ENCODE peak calls at places on chromosomes 13 and 19, in five cellular contexts. J is AG04449, X is right atrium auricular region, N is mesothelial cell of epicardium, S is psoas muscle. A is an unnamed sample.

GRCh38 chr13:55613429-55614187 is 1527.1 kb upstream of the PRR20A start:
- DNase-seq in J (no peak), X (no peak), N (no peak), S (no peak), A (no peak)

GRCh38 chr13:48600374-48601364 is 53.1 kb upstream of the CYSLTR2 start:
- DNase-seq in J (no peak), X (no peak), N (no peak), S (no peak), A (no peak)

GRCh38 chr19:13951799-13952153 is 533 bp upstream of the DCAF15 start:
- DNase-seq in J (no peak), X (no peak), N (no peak), S (no peak), A (no peak)

GRCh38 chr13:105159794-105160193 is 1375.7 kb downstream of the EFNB2 start:
- DNase-seq in J (no peak), X (no peak), N (no peak), S (no peak), A (no peak)

GRCh38 chr13:51221674-51222509 is at the start of gene FAM124A:
- DNase-seq in J (no peak), X (no peak), N (peak; percentile 40), S (peak; percentile 59), A (peak; percentile 54)

GRCh38 chr13:109500146-109500773 is 286.1 kb downstream of the IRS2 start:
- DNase-seq in J (no peak), X (no peak), N (no peak), S (no peak), A (no peak)

GRCh38 chr13:22801402-22802003 is 379.3 kb upstream of the SGCG start:
- DNase-seq in J (no peak), X (no peak), N (no peak), S (no peak), A (no peak)

GRCh38 chr19:55703790-55704215 is 28.8 kb downstream of the EPN1 start:
- DNase-seq in J (no peak), X (no peak), N (no peak), S (no peak), A (no peak)

GRCh38 chr19:9958451-9958850 is 22.1 kb upstream of the OLFM2 start:
- DNase-seq in J (peak; percentile 84), X (no peak), N (no peak), S (no peak), A (no peak)

GRCh38 chr19:1813197-1813836 is 1.2 kb upstream of the ATP8B3 start:
- DNase-seq in J (no peak), X (no peak), N (no peak), S (no peak), A (no peak)

GRCh38 chr19:46015961-46016425 is 6.9 kb downstream of the PGLYRP1 start:
- DNase-seq in J (no peak), X (no peak), N (no peak), S (no peak), A (no peak)

GRCh38 chr19:48715681-48716171 is 3.8 kb downstream of the MAMSTR start:
- DNase-seq in J (no peak), X (no peak), N (no peak), S (peak; percentile 70), A (no peak)

GRCh38 chr19:35264281-35265125 is 4.3 kb upstream of the USF2 start:
- DNase-seq in J (no peak), X (no peak), N (no peak), S (peak; percentile 50), A (no peak)

GRCh38 chr13:20969182-20969581 is 66.6 kb upstream of the XPO4 start:
- DNase-seq in J (no peak), X (no peak), N (no peak), S (no peak), A (no peak)

GRCh38 chr13:31469377-31469776 is 269.6 kb downstream of the B3GLCT start:
- DNase-seq in J (no peak), X (no peak), N (no peak), S (no peak), A (no peak)

GRCh38 chr19:41531438-41532311 is 44.3 kb upstream of the CEACAM21 start:
- DNase-seq in J (no peak), X (peak; percentile 89), N (no peak), S (peak; percentile 81), A (no peak)

GRCh38 chr19:43784981-43785808 is 4.4 kb upstream of the KCNN4 start:
- DNase-seq in J (no peak), X (peak; percentile 71), N (no peak), S (no peak), A (peak; percentile 27)

GRCh38 chr13:94431987-94432386 is 47.5 kb downstream of the DCT start:
- DNase-seq in J (no peak), X (no peak), N (no peak), S (no peak), A (no peak)

GRCh38 chr13:24875566-24875965 is 111.6 kb downstream of the RNF17 start:
- DNase-seq in J (no peak), X (no peak), N (no peak), S (no peak), A (no peak)

GRCh38 chr19:10368101-10368803 is 12.1 kb downstream of the TYK2 start:
- DNase-seq in J (no peak), X (no peak), N (no peak), S (no peak), A (no peak)

GRCh38 chr19:28943651-28944050 is 269.3 kb downstream of the UQCRFS1 start:
- DNase-seq in J (no peak), X (no peak), N (no peak), S (no peak), A (no peak)

GRCh38 chr13:107576430-107576829 is 638.9 kb downstream of the LIG4 start:
- DNase-seq in J (no peak), X (no peak), N (no peak), S (no peak), A (no peak)

GRCh38 chr13:102935896-102936321 is 90.1 kb downstream of the ERCC5 start:
- DNase-seq in J (no peak), X (no peak), N (no peak), S (no peak), A (no peak)

GRCh38 chr19:4388171-4389063 is 11.9 kb downstream of the SH3GL1 start:
- DNase-seq in J (no peak), X (no peak), N (no peak), S (peak; percentile 77), A (no peak)

GRCh38 chr19:18346091-18346490 is 5.7 kb downstream of the PGPEP1 start:
- DNase-seq in J (no peak), X (no peak), N (no peak), S (no peak), A (no peak)
- TF ChIP-seq CTCF in J (no peak), X (no peak), N (no peak), S (no peak), A (no peak)

DNA sequence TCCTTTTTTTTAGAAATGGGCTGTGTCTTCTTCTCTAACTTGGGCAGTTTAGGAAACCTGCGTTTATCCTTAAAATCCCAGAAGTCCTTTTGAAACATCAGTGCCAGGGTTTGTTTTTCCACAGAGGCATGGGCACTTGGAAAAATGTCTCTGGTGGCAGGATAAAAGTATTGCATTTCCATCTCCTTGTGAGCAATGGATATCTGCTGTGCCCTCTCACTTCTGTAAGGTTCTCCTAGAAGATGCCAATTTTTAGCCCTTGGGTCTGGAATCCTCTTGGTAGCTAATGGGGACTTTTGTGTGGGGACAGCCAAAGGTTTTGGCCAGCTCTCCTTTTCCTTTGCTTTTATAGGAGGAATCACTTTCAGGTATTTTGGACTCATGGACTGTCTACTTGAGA is 21.0 kb downstream of the WDR87 start:
- DNase-seq in J (no peak), X (no peak), N (no peak), S (no peak), A (no peak)
- TF ChIP-seq CTCF in J (no peak), X (no peak), N (no peak), S (no peak), A (peak; percentile 11)

GRCh38 chr19:53985863-53986262 is 5.6 kb upstream of the CACNG6 start:
- DNase-seq in J (no peak), X (no peak), N (no peak), S (no peak), A (no peak)

GRCh38 chr19:53989600-53990533 is 1.6 kb upstream of the CACNG6 start:
- DNase-seq in J (no peak), X (no peak), N (no peak), S (peak; percentile 83), A (no peak)

GRCh38 chr19:53992211-53992610 is 774 bp downstream of the CACNG6 start:
- DNase-seq in J (no peak), X (no peak), N (no peak), S (no peak), A (no peak)

GRCh38 chr19:53991224-53992113 is at the start of gene CACNG6:
- DNase-seq in J (no peak), X (no peak), N (no peak), S (peak; percentile 88), A (peak; percentile 62)

DNA sequence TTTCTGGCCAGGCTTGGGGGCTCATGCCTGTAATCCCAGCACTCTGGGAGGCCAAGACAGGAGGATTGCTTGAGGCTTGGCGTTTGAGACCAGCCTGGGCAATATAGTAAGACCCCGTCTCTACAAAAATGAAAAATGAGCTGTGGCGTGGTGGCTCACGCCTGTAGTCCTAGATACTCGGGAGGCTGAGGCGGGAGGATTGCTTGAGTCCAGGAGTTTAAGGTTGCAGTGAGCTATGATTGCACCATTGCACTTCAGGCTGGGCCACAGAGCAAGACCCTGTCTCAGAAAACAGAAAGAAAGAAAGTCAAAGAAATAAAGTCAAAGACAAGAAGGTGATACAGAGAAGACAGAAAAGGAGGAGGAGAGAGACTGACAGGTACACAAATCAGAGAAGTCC is 2.5 kb upstream of the CACNG6 start:
- DNase-seq in J (no peak), X (no peak), N (no peak), S (no peak), A (no peak)
- TF ChIP-seq CTCF in J (no peak), X (no peak), N (no peak), S (no peak), A (no peak)

GRCh38 chr13:98035373-98035772 is 81.9 kb downstream of the IPO5 start:
- DNase-seq in J (no peak), X (no peak), N (no peak), S (no peak), A (no peak)

GRCh38 chr13:98039261-98039660 is 85.8 kb downstream of the IPO5 start:
- DNase-seq in J (no peak), X (no peak), N (no peak), S (no peak), A (no peak)

GRCh38 chr13:98032168-98032567 is 78.7 kb downstream of the IPO5 start:
- DNase-seq in J (no peak), X (no peak), N (no peak), S (no peak), A (no peak)

DNA sequence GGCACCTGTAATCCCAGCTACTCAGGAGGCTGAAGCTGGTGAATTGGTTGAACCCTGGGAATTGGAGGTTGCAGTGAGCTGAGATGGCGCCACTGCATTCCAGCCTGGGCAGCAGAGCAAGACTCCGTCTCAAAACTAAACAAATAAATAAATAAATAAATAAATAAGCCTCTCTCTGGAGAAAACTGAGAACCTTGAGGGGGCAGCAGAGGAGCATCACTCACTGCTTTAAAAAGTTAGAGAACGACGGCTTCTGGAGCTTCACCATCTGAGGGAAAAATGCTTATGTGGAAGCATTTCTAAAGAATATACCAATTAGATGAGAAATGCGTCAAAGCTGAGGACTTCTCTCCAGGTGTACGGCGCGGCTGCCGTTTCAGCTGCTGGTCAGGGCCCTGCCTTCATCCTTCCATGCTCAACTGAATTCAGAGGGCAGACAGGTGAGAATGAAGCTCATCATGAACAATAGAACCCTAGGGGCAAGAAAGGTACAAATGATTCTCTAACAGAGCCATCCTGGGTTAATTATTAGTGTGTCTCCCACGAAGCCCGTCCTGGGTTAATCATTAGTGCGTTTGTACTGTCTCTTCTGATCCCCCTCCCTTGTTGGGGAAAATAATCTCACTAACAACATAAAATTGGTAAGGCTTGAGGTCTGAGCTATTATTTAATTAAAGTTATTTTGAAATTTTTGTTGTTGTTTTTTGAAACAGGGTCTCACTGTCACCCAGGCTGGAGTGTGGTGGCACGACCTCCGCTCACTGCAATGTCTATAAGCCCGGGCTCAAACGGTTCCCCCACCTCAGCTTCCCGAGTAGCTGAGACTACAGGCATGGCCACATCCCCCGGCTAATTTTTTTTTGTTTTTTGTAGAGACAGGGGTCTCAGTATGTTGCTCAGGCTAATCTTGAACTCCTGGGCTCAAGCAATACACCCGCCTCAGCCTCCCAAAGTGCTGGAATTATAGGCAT is 80.1 kb downstream of the IPO5 start:
- DNase-seq in J (peak; percentile 19), X (no peak), N (no peak), S (no peak), A (no peak)
- TF ChIP-seq CTCF in J (peak; percentile 35), X (peak; percentile 51), N (peak; percentile 54), S (no peak), A (peak; percentile 48)